ENCODE peak calls at places on chromosomes 3 and 15, in six cellular contexts. J is hippocampal formation; A is DMS153; U is right atrium auricular region; E is NCI-H2029 treated with DMSO at 0.1 percent for 48 hours; X is stimulated activated naive CD4-positive, alpha-beta T cell. Q is an unnamed sample.

GRCh38 chr3:72829701-72830100 is 18.5 kb downstream of the SHQ1 start:
- DNase-seq in U (no peak), E (no peak), A (no peak), X (no peak), J (no peak), Q (no peak)

GRCh38 chr3:149736180-149737100 is 15.8 kb downstream of the COMMD2 start:
- DNase-seq in A (no peak), X (no peak), U (no peak), E (no peak), J (no peak), Q (no peak)

GRCh38 chr3:141291610-141292345 is 60.2 kb downstream of the PXYLP1 start:
- DNase-seq in E (no peak), A (no peak), X (no peak), U (peak), J (no peak), Q (no peak)

GRCh38 chr15:87207251-87207650 is 1049.3 kb downstream of the NTRK3 start:
- DNase-seq in U (no peak), E (no peak), J (no peak), X (no peak), A (no peak), Q (no peak)

GRCh38 chr15:48021336-48022086 is 99.3 kb upstream of the SLC24A5 start:
- DNase-seq in U (no peak), X (no peak), A (peak), E (no peak), J (no peak), Q (no peak)

GRCh38 chr3:117665311-117665710 is 955.7 kb downstream of the TUSC7 start:
- DNase-seq in U (no peak), J (no peak), E (no peak), X (no peak), A (peak), Q (no peak)

GRCh38 chr15:64622410-64623260 is 152.8 kb downstream of the RBPMS2 start:
- DNase-seq in E (no peak), J (no peak), A (no peak), U (no peak), X (peak), Q (no peak)

GRCh38 chr15:92141607-92142006 is 252.1 kb upstream of the ST8SIA2 start:
- DNase-seq in X (no peak), U (no peak), J (no peak), A (no peak), E (no peak), Q (no peak)

GRCh38 chr3:174287601-174288180 is 571.4 kb upstream of the NAALADL2 start:
- DNase-seq in E (no peak), U (no peak), J (no peak), A (no peak), X (no peak), Q (no peak)

GRCh38 chr15:65309882-65310418 is 5.5 kb downstream of the RNU5B-1 start:
- DNase-seq in A (no peak), U (no peak), X (no peak), J (no peak), E (no peak), Q (no peak)

GRCh38 chr3:61637088-61638051 is 76.0 kb downstream of the PTPRG start:
- DNase-seq in J (no peak), U (peak), A (no peak), X (no peak), E (no peak), Q (no peak)